ENCODE peak calls at places on chromosomes 3 and 15, in five cellular contexts. S is tibial artery, G is hepatocyte, K is left ventricle myocardium inferior, E is aorta. Q is an unnamed sample.

GRCh38 chr3:120081719-120082118 is 12.5 kb downstream of the GSK3B start:
- DNase-seq in S (no peak), K (no peak), G (no peak), E (no peak), Q (no peak)

GRCh38 chr3:129690406-129690805 is 83.9 kb upstream of the PLXND1 start:
- DNase-seq in K (no peak), G (peak; percentile 49), E (no peak), S (no peak), Q (peak; percentile 18)

GRCh38 chr15:85973584-85974347 is 105.9 kb upstream of the AGBL1 start:
- DNase-seq in E (no peak), K (no peak), G (peak; percentile 23), S (no peak), Q (no peak)

GRCh38 chr3:10008588-10009344 is 17.5 kb upstream of the FANCD2 start:
- DNase-seq in K (peak; percentile 92), G (peak; percentile 95), S (peak; percentile 93), E (peak; percentile 96), Q (peak; percentile 87)

GRCh38 chr15:85772668-85773067 is 22.1 kb downstream of the KLHL25 start:
- DNase-seq in E (no peak), K (no peak), S (no peak), G (no peak), Q (peak; percentile 73)

GRCh38 chr15:31472636-31473383 is 146.2 kb downstream of the KLF13 start:
- DNase-seq in G (no peak), E (no peak), S (peak; percentile 63), K (no peak), Q (no peak)

GRCh38 chr3:39753361-39753760 is 56.0 kb upstream of the MYRIP start:
- DNase-seq in S (no peak), K (no peak), E (no peak), G (no peak), Q (no peak)

GRCh38 chr3:141960731-141961130 is 84.3 kb downstream of the ATP1B3 start:
- DNase-seq in S (no peak), K (no peak), G (no peak), E (no peak), Q (no peak)

GRCh38 chr3:79424811-79425210 is 343.0 kb downstream of the ROBO1 start:
- DNase-seq in S (no peak), G (no peak), E (no peak), K (no peak), Q (no peak)

GRCh38 chr3:122618614-122619013 is 41.2 kb downstream of the PARP15 start:
- DNase-seq in K (no peak), S (no peak), E (no peak), G (no peak), Q (no peak)

GRCh38 chr3:121545049-121545563 is 682 bp downstream of the POLQ start:
- DNase-seq in E (no peak), S (no peak), G (peak; percentile 7), K (no peak), Q (no peak)

GRCh38 chr15:25242166-25242879 is 196.5 kb downstream of the UBE3A start:
- DNase-seq in S (peak; percentile 28), G (no peak), E (peak; percentile 35), K (peak; percentile 2), Q (no peak)
- H3K9me3 ChIP-seq in S (peaks cover 38% of the 10 kb centered on the region), G (no peaks in the 10 kb centered on the region), E (peaks cover 4% of the 10 kb centered on the region), K (peaks cover 46% of the 10 kb centered on the region), Q (no peaks in the 10 kb centered on the region)

DNA sequence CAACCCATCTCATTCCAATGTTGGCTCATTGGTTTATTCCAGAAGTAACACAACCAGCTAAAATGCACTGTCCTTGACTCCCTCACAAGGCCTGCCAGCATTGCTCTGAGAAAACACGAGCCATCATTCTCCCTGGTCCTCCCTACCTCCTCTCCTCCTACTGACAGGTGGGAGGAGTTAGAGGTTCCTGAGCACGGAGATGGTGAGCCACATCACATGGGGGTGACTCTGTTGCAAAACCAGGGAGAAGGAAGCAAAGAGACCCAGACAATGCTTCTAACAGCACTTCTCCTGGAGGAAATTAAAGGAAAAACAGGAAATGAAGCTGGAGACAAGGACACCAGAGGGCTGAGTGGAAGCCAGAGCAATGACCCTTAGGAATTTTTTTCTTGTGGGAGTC is 667.4 kb downstream of the NTRK3 start:
- DNase-seq in G (no peak), K (no peak), E (no peak), S (no peak), Q (no peak)
- H3K9me3 ChIP-seq in G (no peaks in the 10 kb centered on the region), K (peaks cover 6% of the 10 kb centered on the region), E (no peaks in the 10 kb centered on the region), S (no peaks in the 10 kb centered on the region), Q (no peaks in the 10 kb centered on the region)

DNA sequence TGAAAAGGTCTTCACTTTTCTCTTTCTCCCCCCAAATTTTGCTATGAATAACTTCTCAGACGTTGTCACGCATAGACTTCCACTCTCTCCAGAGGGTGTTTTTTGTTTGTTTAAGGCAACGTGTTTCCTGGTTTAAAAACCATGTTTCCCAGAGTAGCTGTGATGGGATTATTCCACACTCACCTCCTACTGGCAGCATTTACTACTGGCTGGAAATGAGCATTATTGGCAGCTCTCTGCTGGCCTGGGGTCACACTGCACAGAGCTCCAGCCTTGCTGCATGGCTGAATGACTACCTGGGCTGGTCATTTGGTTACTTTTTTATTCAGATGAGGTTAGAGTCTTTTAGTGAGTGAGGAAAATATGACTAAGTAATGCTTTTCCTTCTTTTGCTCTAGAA is 65.2 kb downstream of the RARB start:
- DNase-seq in K (no peak), E (no peak), S (no peak), G (no peak), Q (no peak)
- H3K9me3 ChIP-seq in K (peaks cover 33% of the 10 kb centered on the region), E (peaks cover 2% of the 10 kb centered on the region), S (peaks cover 33% of the 10 kb centered on the region), G (peaks cover 32% of the 10 kb centered on the region), Q (no peaks in the 10 kb centered on the region)

GRCh38 chr3:154730221-154730620 is 300.2 kb upstream of the GPR149 start:
- DNase-seq in E (no peak), S (no peak), K (no peak), G (peak; percentile 15), Q (no peak)
- H3K9me3 ChIP-seq in E (no peaks in the 10 kb centered on the region), S (no peaks in the 10 kb centered on the region), K (no peaks in the 10 kb centered on the region), G (no peaks in the 10 kb centered on the region), Q (no peaks in the 10 kb centered on the region)

DNA sequence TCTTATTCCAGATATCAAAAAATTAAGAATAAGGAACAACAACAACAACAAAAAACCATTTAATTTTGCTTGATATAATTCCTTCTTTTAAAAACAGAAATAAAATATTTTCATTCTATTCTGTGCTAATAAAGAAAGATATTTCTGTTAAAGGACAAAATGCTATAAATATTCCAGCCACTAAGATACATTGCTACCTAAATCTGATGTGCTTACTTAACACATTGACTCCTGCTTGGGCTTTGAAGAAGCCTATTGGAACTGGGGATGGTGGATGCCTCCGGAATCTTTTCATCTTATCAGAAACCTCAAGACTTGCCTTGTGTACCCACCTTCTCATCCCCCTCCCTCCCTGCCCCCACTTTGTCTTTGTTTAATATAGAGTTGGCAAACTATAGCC is 320.2 kb downstream of the MEX3B start:
- DNase-seq in K (no peak), E (no peak), G (no peak), S (no peak), Q (no peak)
- H3K9me3 ChIP-seq in K (peaks cover 3% of the 10 kb centered on the region), E (no peaks in the 10 kb centered on the region), G (no peaks in the 10 kb centered on the region), S (no peaks in the 10 kb centered on the region), Q (no peaks in the 10 kb centered on the region)

Q was measured in prostate gland.